ENCODE peak calls at places on chromosomes 5 and 9, in eight cellular contexts. One of them, this sample, is unnamed.

GRCh38 chr5:134455466-134455865 is 43.8 kb upstream of the CDKN2AIPNL start:
- DNase-seq in body of pancreas: no peak
- DNase-seq in B cell: no peak
- DNase-seq in cardiac fibroblast: no peak
- DNase-seq in lower leg skin: no peak
- DNase-seq in CD4-positive, alpha-beta T cell: no peak
- DNase-seq in activated CD8-positive, alpha-beta T cell treated with anti-CD3 and anti-CD28 coated beads for 36 hours: no peak
- DNase-seq in endodermal cell: no peak
- DNase-seq in this sample: no peak

GRCh38 chr5:113800686-113801085 is 287.2 kb downstream of the YTHDC2 start:
- DNase-seq in body of pancreas: no peak
- DNase-seq in B cell: no peak
- DNase-seq in cardiac fibroblast: no peak
- DNase-seq in lower leg skin: no peak
- DNase-seq in CD4-positive, alpha-beta T cell: no peak
- DNase-seq in activated CD8-positive, alpha-beta T cell treated with anti-CD3 and anti-CD28 coated beads for 36 hours: no peak
- DNase-seq in endodermal cell: no peak
- DNase-seq in this sample: no peak

GRCh38 chr5:124876564-124876963 is 130.1 kb upstream of the ZNF608 start:
- DNase-seq in body of pancreas: no peak
- DNase-seq in B cell: no peak
- DNase-seq in cardiac fibroblast: no peak
- DNase-seq in lower leg skin: no peak
- DNase-seq in CD4-positive, alpha-beta T cell: no peak
- DNase-seq in activated CD8-positive, alpha-beta T cell treated with anti-CD3 and anti-CD28 coated beads for 36 hours: no peak
- DNase-seq in endodermal cell: no peak
- DNase-seq in this sample: no peak

GRCh38 chr9:37531699-37532098 is 44.5 kb downstream of the FBXO10 start:
- DNase-seq in body of pancreas: no peak
- DNase-seq in B cell: peak; percentile 64
- DNase-seq in cardiac fibroblast: no peak
- DNase-seq in lower leg skin: no peak
- DNase-seq in CD4-positive, alpha-beta T cell: peak; percentile 31
- DNase-seq in activated CD8-positive, alpha-beta T cell treated with anti-CD3 and anti-CD28 coated beads for 36 hours: peak; percentile 19
- DNase-seq in endodermal cell: no peak
- DNase-seq in this sample: no peak

GRCh38 chr9:118962426-118962825 is 406.8 kb downstream of the BRINP1 start:
- DNase-seq in body of pancreas: no peak
- DNase-seq in B cell: no peak
- DNase-seq in cardiac fibroblast: no peak
- DNase-seq in lower leg skin: no peak
- DNase-seq in CD4-positive, alpha-beta T cell: no peak
- DNase-seq in activated CD8-positive, alpha-beta T cell treated with anti-CD3 and anti-CD28 coated beads for 36 hours: no peak
- DNase-seq in endodermal cell: no peak
- DNase-seq in this sample: no peak

GRCh38 chr5:181260720-181261319 is at the start of gene TRIM52:
- DNase-seq in body of pancreas: peak; percentile 88
- DNase-seq in B cell: peak; percentile 94
- DNase-seq in cardiac fibroblast: peak; percentile 90
- DNase-seq in lower leg skin: peak; percentile 81
- DNase-seq in CD4-positive, alpha-beta T cell: peak; percentile 84
- DNase-seq in activated CD8-positive, alpha-beta T cell treated with anti-CD3 and anti-CD28 coated beads for 36 hours: peak; percentile 95
- DNase-seq in endodermal cell: peak; percentile 97
- DNase-seq in this sample: peak; percentile 89

GRCh38 chr5:127909078-127909477 is 174.5 kb upstream of the SLC12A2 start:
- DNase-seq in body of pancreas: peak; percentile 37
- DNase-seq in B cell: peak; percentile 9
- DNase-seq in cardiac fibroblast: peak; percentile 78
- DNase-seq in lower leg skin: no peak
- DNase-seq in CD4-positive, alpha-beta T cell: no peak
- DNase-seq in activated CD8-positive, alpha-beta T cell treated with anti-CD3 and anti-CD28 coated beads for 36 hours: peak; percentile 14
- DNase-seq in endodermal cell: peak; percentile 81
- DNase-seq in this sample: peak; percentile 31

GRCh38 chr5:5340206-5340729 is 82.2 kb upstream of the ICE1 start:
- DNase-seq in body of pancreas: peak; percentile 35
- DNase-seq in B cell: no peak
- DNase-seq in cardiac fibroblast: peak; percentile 86
- DNase-seq in lower leg skin: peak; percentile 82
- DNase-seq in CD4-positive, alpha-beta T cell: no peak
- DNase-seq in activated CD8-positive, alpha-beta T cell treated with anti-CD3 and anti-CD28 coated beads for 36 hours: no peak
- DNase-seq in endodermal cell: peak; percentile 90
- DNase-seq in this sample: peak; percentile 87

GRCh38 chr9:16371306-16371705 is 499.2 kb downstream of the BNC2 start:
- DNase-seq in body of pancreas: no peak
- DNase-seq in B cell: no peak
- DNase-seq in cardiac fibroblast: no peak
- DNase-seq in lower leg skin: no peak
- DNase-seq in CD4-positive, alpha-beta T cell: no peak
- DNase-seq in activated CD8-positive, alpha-beta T cell treated with anti-CD3 and anti-CD28 coated beads for 36 hours: no peak
- DNase-seq in endodermal cell: no peak
- DNase-seq in this sample: no peak

GRCh38 chr5:169006878-169007790 is 293.8 kb downstream of the SLIT3 start:
- DNase-seq in body of pancreas: no peak
- DNase-seq in B cell: no peak
- DNase-seq in cardiac fibroblast: no peak
- DNase-seq in lower leg skin: no peak
- DNase-seq in CD4-positive, alpha-beta T cell: no peak
- DNase-seq in activated CD8-positive, alpha-beta T cell treated with anti-CD3 and anti-CD28 coated beads for 36 hours: no peak
- DNase-seq in endodermal cell: no peak
- DNase-seq in this sample: no peak

GRCh38 chr5:129410488-129410887 is 49.6 kb upstream of the ADAMTS19 start:
- DNase-seq in body of pancreas: no peak
- DNase-seq in B cell: no peak
- DNase-seq in cardiac fibroblast: no peak
- DNase-seq in lower leg skin: no peak
- DNase-seq in CD4-positive, alpha-beta T cell: no peak
- DNase-seq in activated CD8-positive, alpha-beta T cell treated with anti-CD3 and anti-CD28 coated beads for 36 hours: no peak
- DNase-seq in endodermal cell: peak; percentile 84
- DNase-seq in this sample: no peak

GRCh38 chr5:102270036-102270435 is 26.0 kb downstream of the SLCO4C1 start:
- DNase-seq in body of pancreas: no peak
- DNase-seq in B cell: no peak
- DNase-seq in cardiac fibroblast: no peak
- DNase-seq in lower leg skin: no peak
- DNase-seq in CD4-positive, alpha-beta T cell: no peak
- DNase-seq in activated CD8-positive, alpha-beta T cell treated with anti-CD3 and anti-CD28 coated beads for 36 hours: no peak
- DNase-seq in endodermal cell: no peak
- DNase-seq in this sample: no peak

GRCh38 chr9:18672706-18673105 is 198.8 kb downstream of the ADAMTSL1 start:
- DNase-seq in body of pancreas: no peak
- DNase-seq in B cell: no peak
- DNase-seq in cardiac fibroblast: no peak
- DNase-seq in lower leg skin: no peak
- DNase-seq in CD4-positive, alpha-beta T cell: no peak
- DNase-seq in activated CD8-positive, alpha-beta T cell treated with anti-CD3 and anti-CD28 coated beads for 36 hours: no peak
- DNase-seq in endodermal cell: no peak
- DNase-seq in this sample: no peak

GRCh38 chr5:13910637-13911288 is 33.7 kb downstream of the DNAH5 start:
- DNase-seq in body of pancreas: no peak
- DNase-seq in B cell: no peak
- DNase-seq in cardiac fibroblast: no peak
- DNase-seq in lower leg skin: no peak
- DNase-seq in CD4-positive, alpha-beta T cell: no peak
- DNase-seq in activated CD8-positive, alpha-beta T cell treated with anti-CD3 and anti-CD28 coated beads for 36 hours: no peak
- DNase-seq in endodermal cell: peak; percentile 61
- DNase-seq in this sample: no peak

GRCh38 chr9:90071257-90071656 is 466.4 kb downstream of the GADD45G start:
- DNase-seq in body of pancreas: no peak
- DNase-seq in B cell: no peak
- DNase-seq in cardiac fibroblast: no peak
- DNase-seq in lower leg skin: no peak
- DNase-seq in CD4-positive, alpha-beta T cell: no peak
- DNase-seq in activated CD8-positive, alpha-beta T cell treated with anti-CD3 and anti-CD28 coated beads for 36 hours: no peak
- DNase-seq in endodermal cell: no peak
- DNase-seq in this sample: no peak

GRCh38 chr5:95081500-95082355 is 203.2 kb downstream of the MCTP1 start:
- DNase-seq in body of pancreas: no peak
- DNase-seq in B cell: peak; percentile 8
- DNase-seq in cardiac fibroblast: peak; percentile 95
- DNase-seq in lower leg skin: peak; percentile 39
- DNase-seq in CD4-positive, alpha-beta T cell: no peak
- DNase-seq in activated CD8-positive, alpha-beta T cell treated with anti-CD3 and anti-CD28 coated beads for 36 hours: peak; percentile 47
- DNase-seq in endodermal cell: peak; percentile 61
- DNase-seq in this sample: peak; percentile 78

GRCh38 chr9:6049798-6050197 is 34.4 kb upstream of the RANBP6 start:
- DNase-seq in body of pancreas: peak; percentile 40
- DNase-seq in B cell: no peak
- DNase-seq in cardiac fibroblast: peak; percentile 46
- DNase-seq in lower leg skin: no peak
- DNase-seq in CD4-positive, alpha-beta T cell: no peak
- DNase-seq in activated CD8-positive, alpha-beta T cell treated with anti-CD3 and anti-CD28 coated beads for 36 hours: peak; percentile 70
- DNase-seq in endodermal cell: peak; percentile 79
- DNase-seq in this sample: peak; percentile 35

GRCh38 chr5:43041131-43041668 is 1.1 kb upstream of the ANXA2R start:
- DNase-seq in body of pancreas: no peak
- DNase-seq in B cell: peak; percentile 64
- DNase-seq in cardiac fibroblast: no peak
- DNase-seq in lower leg skin: no peak
- DNase-seq in CD4-positive, alpha-beta T cell: peak; percentile 49
- DNase-seq in activated CD8-positive, alpha-beta T cell treated with anti-CD3 and anti-CD28 coated beads for 36 hours: peak; percentile 57
- DNase-seq in endodermal cell: peak; percentile 48
- DNase-seq in this sample: no peak

GRCh38 chr5:43040287-43041098 is at the start of gene ANXA2R:
- DNase-seq in body of pancreas: peak; percentile 83
- DNase-seq in B cell: peak; percentile 94
- DNase-seq in cardiac fibroblast: peak; percentile 98
- DNase-seq in lower leg skin: peak; percentile 91
- DNase-seq in CD4-positive, alpha-beta T cell: peak; percentile 90
- DNase-seq in activated CD8-positive, alpha-beta T cell treated with anti-CD3 and anti-CD28 coated beads for 36 hours: peak; percentile 97
- DNase-seq in endodermal cell: peak; percentile 96
- DNase-seq in this sample: peak; percentile 91

GRCh38 chr5:43039115-43039467 is 1.0 kb downstream of the ANXA2R start:
- DNase-seq in body of pancreas: no peak
- DNase-seq in B cell: no peak
- DNase-seq in cardiac fibroblast: no peak
- DNase-seq in lower leg skin: no peak
- DNase-seq in CD4-positive, alpha-beta T cell: no peak
- DNase-seq in activated CD8-positive, alpha-beta T cell treated with anti-CD3 and anti-CD28 coated beads for 36 hours: no peak
- DNase-seq in endodermal cell: no peak
- DNase-seq in this sample: no peak

GRCh38 chr5:43038523-43038989 is 1.6 kb downstream of the ANXA2R start:
- DNase-seq in body of pancreas: no peak
- DNase-seq in B cell: peak; percentile 58
- DNase-seq in cardiac fibroblast: no peak
- DNase-seq in lower leg skin: no peak
- DNase-seq in CD4-positive, alpha-beta T cell: no peak
- DNase-seq in activated CD8-positive, alpha-beta T cell treated with anti-CD3 and anti-CD28 coated beads for 36 hours: peak; percentile 77
- DNase-seq in endodermal cell: no peak
- DNase-seq in this sample: no peak

DNA sequence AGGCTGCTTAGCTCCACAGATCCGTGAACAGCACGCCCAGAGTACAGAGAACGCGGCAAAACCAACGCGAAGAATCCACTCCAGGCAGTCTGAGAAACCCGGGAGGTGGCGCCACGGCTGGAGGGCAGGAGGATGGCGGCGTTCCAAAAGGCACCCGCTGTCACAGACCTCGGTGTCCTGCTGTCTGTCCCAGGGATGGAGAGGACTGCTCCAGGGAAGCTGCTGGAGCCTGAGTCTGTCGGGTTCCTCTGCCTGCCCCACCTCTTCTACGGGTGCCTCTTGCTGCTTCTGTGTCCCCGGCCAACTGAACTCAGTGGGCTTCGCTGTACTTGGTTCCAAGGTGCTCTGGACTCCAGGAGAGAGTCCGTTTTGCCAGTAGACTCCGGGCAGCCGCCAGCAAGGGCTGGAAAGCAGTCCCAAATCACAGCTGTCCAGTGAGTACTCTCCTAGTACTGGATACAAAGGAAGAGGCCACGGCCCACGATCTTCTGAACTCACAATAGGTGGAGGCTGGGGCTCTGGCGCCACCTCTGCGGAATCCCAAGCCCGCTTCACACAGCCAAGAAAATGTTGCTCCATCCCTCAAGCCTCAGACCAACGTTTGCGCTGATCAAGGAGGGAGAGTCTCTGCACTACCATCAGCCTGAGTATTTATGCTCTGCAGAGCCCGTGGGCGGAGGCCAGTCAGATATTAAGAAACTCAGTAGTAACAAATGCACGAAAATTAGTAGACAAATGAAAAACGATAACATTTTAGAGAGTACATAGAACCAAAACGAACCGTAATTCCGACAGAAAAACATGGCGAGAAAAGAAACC is 442 bp downstream of the ANXA2R start:
- DNase-seq in body of pancreas: no peak
- DNase-seq in B cell: peak; percentile 71
- DNase-seq in cardiac fibroblast: peak; percentile 87
- DNase-seq in lower leg skin: peak; percentile 62
- DNase-seq in CD4-positive, alpha-beta T cell: peak; percentile 63
- DNase-seq in activated CD8-positive, alpha-beta T cell treated with anti-CD3 and anti-CD28 coated beads for 36 hours: peak; percentile 76
- DNase-seq in endodermal cell: peak; percentile 86
- DNase-seq in this sample: peak; percentile 16
- TF ChIP-seq CTCF in body of pancreas: no peak
- TF ChIP-seq CTCF in B cell: no peak
- TF ChIP-seq CTCF in cardiac fibroblast: no peak
- TF ChIP-seq CTCF in lower leg skin: no peak
- TF ChIP-seq CTCF in CD4-positive, alpha-beta T cell: peak; percentile 23
- TF ChIP-seq CTCF in activated CD8-positive, alpha-beta T cell treated with anti-CD3 and anti-CD28 coated beads for 36 hours: no peak
- TF ChIP-seq CTCF in endodermal cell: no peak
- TF ChIP-seq CTCF in this sample: no peak

GRCh38 chr5:141182248-141182647 is at the start of gene PCDHB16:
- DNase-seq in body of pancreas: peak; percentile 60
- DNase-seq in B cell: no peak
- DNase-seq in cardiac fibroblast: peak; percentile 12
- DNase-seq in lower leg skin: no peak
- DNase-seq in CD4-positive, alpha-beta T cell: no peak
- DNase-seq in activated CD8-positive, alpha-beta T cell treated with anti-CD3 and anti-CD28 coated beads for 36 hours: peak; percentile 13
- DNase-seq in endodermal cell: peak; percentile 90
- DNase-seq in this sample: peak; percentile 62

GRCh38 chr5:141192110-141192725 is at the start of gene PCDHB10:
- DNase-seq in body of pancreas: peak; percentile 26
- DNase-seq in B cell: peak; percentile 8
- DNase-seq in cardiac fibroblast: peak; percentile 36
- DNase-seq in lower leg skin: no peak
- DNase-seq in CD4-positive, alpha-beta T cell: no peak
- DNase-seq in activated CD8-positive, alpha-beta T cell treated with anti-CD3 and anti-CD28 coated beads for 36 hours: peak; percentile 63
- DNase-seq in endodermal cell: peak; percentile 92
- DNase-seq in this sample: peak; percentile 33

GRCh38 chr5:141186897-141187512 is at the start of gene PCDHB9:
- DNase-seq in body of pancreas: peak; percentile 36
- DNase-seq in B cell: peak; percentile 39
- DNase-seq in cardiac fibroblast: peak; percentile 18
- DNase-seq in lower leg skin: no peak
- DNase-seq in CD4-positive, alpha-beta T cell: no peak
- DNase-seq in activated CD8-positive, alpha-beta T cell treated with anti-CD3 and anti-CD28 coated beads for 36 hours: peak; percentile 59
- DNase-seq in endodermal cell: peak; percentile 79
- DNase-seq in this sample: peak; percentile 58
- TF ChIP-seq CTCF in body of pancreas: peak; percentile 30
- TF ChIP-seq CTCF in B cell: peak; percentile 47
- TF ChIP-seq CTCF in cardiac fibroblast: peak; percentile 33
- TF ChIP-seq CTCF in lower leg skin: no peak
- TF ChIP-seq CTCF in CD4-positive, alpha-beta T cell: peak; percentile 21
- TF ChIP-seq CTCF in activated CD8-positive, alpha-beta T cell treated with anti-CD3 and anti-CD28 coated beads for 36 hours: peak; percentile 56
- TF ChIP-seq CTCF in endodermal cell: peak; percentile 91
- TF ChIP-seq CTCF in this sample: peak; percentile 88

GRCh38 chr5:40841068-40841805 is at the start of gene CARD6:
- DNase-seq in body of pancreas: no peak
- DNase-seq in B cell: peak; percentile 30
- DNase-seq in cardiac fibroblast: peak; percentile 76
- DNase-seq in lower leg skin: no peak
- DNase-seq in CD4-positive, alpha-beta T cell: no peak
- DNase-seq in activated CD8-positive, alpha-beta T cell treated with anti-CD3 and anti-CD28 coated beads for 36 hours: peak; percentile 31
- DNase-seq in endodermal cell: no peak
- DNase-seq in this sample: no peak
- TF ChIP-seq CTCF in body of pancreas: no peak
- TF ChIP-seq CTCF in B cell: no peak
- TF ChIP-seq CTCF in cardiac fibroblast: no peak
- TF ChIP-seq CTCF in lower leg skin: no peak
- TF ChIP-seq CTCF in CD4-positive, alpha-beta T cell: no peak
- TF ChIP-seq CTCF in activated CD8-positive, alpha-beta T cell treated with anti-CD3 and anti-CD28 coated beads for 36 hours: no peak
- TF ChIP-seq CTCF in endodermal cell: peak; percentile 21
- TF ChIP-seq CTCF in this sample: peak; percentile 38

GRCh38 chr5:139368613-139369012 is 14.5 kb downstream of the SLC23A1 start:
- DNase-seq in body of pancreas: no peak
- DNase-seq in B cell: no peak
- DNase-seq in cardiac fibroblast: no peak
- DNase-seq in lower leg skin: no peak
- DNase-seq in CD4-positive, alpha-beta T cell: no peak
- DNase-seq in activated CD8-positive, alpha-beta T cell treated with anti-CD3 and anti-CD28 coated beads for 36 hours: no peak
- DNase-seq in endodermal cell: no peak
- DNase-seq in this sample: no peak
- TF ChIP-seq CTCF in body of pancreas: no peak
- TF ChIP-seq CTCF in B cell: no peak
- TF ChIP-seq CTCF in cardiac fibroblast: no peak
- TF ChIP-seq CTCF in lower leg skin: no peak
- TF ChIP-seq CTCF in CD4-positive, alpha-beta T cell: no peak
- TF ChIP-seq CTCF in activated CD8-positive, alpha-beta T cell treated with anti-CD3 and anti-CD28 coated beads for 36 hours: no peak
- TF ChIP-seq CTCF in endodermal cell: peak; percentile 40
- TF ChIP-seq CTCF in this sample: peak; percentile 20

This sample was measured in HFFc6.